ENCODE peak calls at places on chromosomes 2 and 18, in seven cellular contexts. R is BE2C, M is psoas muscle, X is fibroblast of mammary gland, N is esophagus squamous epithelium, V is tibial artery, W is AG04449. Y is an unnamed sample.

GRCh38 chr2:28419705-28420270 is 27.1 kb downstream of the FOSL2 start:
- DNase-seq in R (no peak), M (peak), X (no peak), N (no peak), V (peak), W (no peak), Y (no peak)

GRCh38 chr2:198098918-198099317 is 294.5 kb downstream of the PLCL1 start:
- DNase-seq in R (peak), M (no peak), X (peak), N (no peak), V (no peak), W (no peak), Y (no peak)

GRCh38 chr2:36192978-36193377 is 162.6 kb upstream of the CRIM1 start:
- DNase-seq in R (no peak), M (no peak), X (no peak), N (no peak), V (no peak), W (no peak), Y (no peak)

GRCh38 chr2:198499539-198499938 is 695.1 kb downstream of the PLCL1 start:
- DNase-seq in R (no peak), M (peak), X (peak), N (no peak), V (no peak), W (peak), Y (peak)

GRCh38 chr2:240888130-240888889 is 7.6 kb downstream of the MAB21L4 start:
- DNase-seq in R (no peak), M (peak), X (no peak), N (no peak), V (no peak), W (no peak), Y (no peak)

GRCh38 chr2:97957432-97958183 is 38.1 kb downstream of the TMEM131 start:
- DNase-seq in R (no peak), M (no peak), X (no peak), N (no peak), V (no peak), W (no peak), Y (no peak)

GRCh38 chr18:48662021-48662661 is 123.3 kb downstream of the CTIF start:
- DNase-seq in R (no peak), M (no peak), X (peak), N (no peak), V (peak), W (peak), Y (peak)

GRCh38 chr2:152566728-152567069 is 150.6 kb downstream of the PRPF40A start:
- DNase-seq in R (no peak), M (no peak), X (peak), N (no peak), V (no peak), W (no peak), Y (no peak)

DNA sequence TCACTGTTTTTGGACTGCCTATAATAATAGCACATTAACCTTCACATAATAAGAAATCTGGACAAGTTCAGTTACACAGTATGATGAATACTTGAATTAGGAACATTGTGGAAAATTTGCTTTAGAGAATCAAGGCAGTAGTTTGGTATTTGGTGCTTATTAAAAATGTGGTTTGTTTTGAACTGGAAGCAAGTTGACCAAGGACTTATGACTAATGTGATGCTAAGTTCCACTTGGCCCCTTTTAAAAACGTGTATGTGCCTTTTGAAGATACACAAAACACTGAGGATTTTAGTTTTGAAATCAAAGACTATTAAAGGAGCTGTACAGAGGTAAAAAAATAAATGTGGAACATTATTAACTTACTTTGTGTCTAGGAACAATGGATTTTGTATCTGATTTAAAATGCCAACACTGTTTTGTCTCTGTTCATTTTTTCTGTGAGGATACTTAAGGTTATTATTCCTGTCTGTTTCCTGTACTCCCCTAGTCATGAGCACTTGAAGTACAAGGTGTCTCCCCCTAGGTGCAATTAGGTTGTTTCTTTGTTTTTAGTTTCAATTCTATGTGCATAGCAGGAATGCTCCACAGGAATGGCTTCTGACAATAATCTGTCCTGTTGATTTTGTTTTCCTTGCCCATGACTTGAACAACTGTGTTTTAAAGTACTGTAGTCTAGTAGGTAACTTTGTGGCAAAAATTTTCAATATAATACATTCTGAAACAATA is 49.6 kb upstream of the PTH2R start:
- DNase-seq in R (no peak), M (no peak), X (peak), N (no peak), V (no peak), W (no peak), Y (no peak)
- TF ChIP-seq CTCF in R (no peak), M (no peak), X (no peak), N (no peak), V (no peak), W (no peak), Y (no peak)

DNA sequence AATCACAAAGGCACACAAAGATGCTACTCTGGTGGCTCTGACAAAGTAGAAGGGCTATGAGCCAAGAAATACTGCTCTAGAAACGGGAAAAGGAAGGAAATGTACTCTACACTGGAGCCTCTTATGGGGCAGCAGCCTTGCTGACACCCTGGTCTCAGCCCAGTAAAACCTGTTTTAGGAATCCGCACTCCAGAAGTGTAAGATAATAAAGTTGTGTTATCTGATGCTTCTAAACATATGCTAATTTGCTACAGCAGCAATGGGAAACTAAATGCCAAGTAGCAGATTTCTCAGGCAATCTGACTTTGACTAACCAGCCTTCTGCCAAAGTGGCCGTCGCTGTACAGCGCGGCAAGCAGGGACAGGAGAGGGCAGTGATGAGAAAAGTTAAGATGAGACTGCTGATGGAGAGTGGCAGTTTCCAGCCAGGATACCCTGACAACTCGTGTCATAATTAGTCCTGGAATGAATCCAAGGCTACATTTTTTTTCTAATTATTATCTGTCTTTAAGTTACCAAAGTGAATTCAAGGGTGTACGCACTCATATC is 99.0 kb downstream of the NETO1 start:
- DNase-seq in R (no peak), M (no peak), X (no peak), N (no peak), V (no peak), W (no peak), Y (no peak)
- TF ChIP-seq CTCF in R (no peak), M (no peak), X (no peak), N (no peak), V (no peak), W (no peak), Y (no peak)

DNA sequence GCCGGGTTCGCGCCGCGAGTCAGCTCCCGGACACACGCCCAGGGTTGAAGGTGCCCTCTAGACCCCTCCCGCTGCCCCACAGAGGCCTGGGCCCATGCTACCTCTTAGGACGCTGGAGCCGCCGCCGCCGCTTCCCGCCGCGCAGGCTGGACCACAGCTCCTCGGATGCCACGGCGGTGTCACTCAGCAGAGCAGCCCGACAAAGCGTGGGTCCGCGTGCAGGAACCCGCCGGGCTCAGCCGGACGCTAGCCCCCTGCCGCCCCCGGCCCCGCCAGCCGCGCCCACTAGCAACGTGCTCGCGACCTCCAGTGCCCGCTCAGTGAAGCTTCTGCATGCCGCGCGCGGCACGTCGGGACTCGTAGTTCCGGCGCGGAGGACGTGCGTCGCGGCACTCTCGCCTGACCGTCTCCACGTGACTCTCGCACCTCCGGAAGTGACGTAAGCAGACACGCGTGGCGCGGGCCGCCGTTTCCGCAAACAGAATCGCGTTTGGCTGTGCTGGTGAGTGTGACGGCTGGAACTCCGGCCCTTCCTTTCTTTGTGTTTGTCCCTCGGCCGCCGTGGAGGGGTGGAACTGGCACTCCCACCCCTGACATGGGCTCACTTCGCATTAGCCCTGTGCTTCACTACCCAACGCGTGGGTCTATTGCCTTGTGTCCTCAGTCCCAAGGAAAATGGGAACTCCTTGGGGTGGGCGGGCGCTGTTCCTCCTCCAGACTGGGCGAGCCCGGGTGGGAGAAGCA is at the start of the genes FAM210A and RNMT:
- DNase-seq in R (peak), M (peak), X (peak), N (peak), V (peak), W (peak), Y (peak)
- TF ChIP-seq CTCF in R (no peak), M (no peak), X (no peak), N (peak), V (no peak), W (peak), Y (no peak)

GRCh38 chr2:229875549-229875948 is 46.3 kb downstream of the TRIP12 start:
- DNase-seq in R (no peak), M (no peak), X (no peak), N (no peak), V (no peak), W (no peak), Y (no peak)
- TF ChIP-seq CTCF in R (no peak), M (no peak), X (no peak), N (no peak), V (no peak), W (no peak), Y (no peak)

GRCh38 chr2:21422050-21422449 is 298.3 kb downstream of the TDRD15 start:
- DNase-seq in R (peak), M (no peak), X (no peak), N (no peak), V (no peak), W (no peak), Y (no peak)
- TF ChIP-seq CTCF in R (peak), M (no peak), X (no peak), N (no peak), V (no peak), W (no peak), Y (no peak)

GRCh38 chr2:63424329-63425078 is 163.8 kb downstream of the WDPCP start:
- DNase-seq in R (peak), M (peak), X (peak), N (no peak), V (no peak), W (no peak), Y (no peak)
- TF ChIP-seq CTCF in R (peak), M (peak), X (peak), N (peak), V (no peak), W (peak), Y (peak)

DNA sequence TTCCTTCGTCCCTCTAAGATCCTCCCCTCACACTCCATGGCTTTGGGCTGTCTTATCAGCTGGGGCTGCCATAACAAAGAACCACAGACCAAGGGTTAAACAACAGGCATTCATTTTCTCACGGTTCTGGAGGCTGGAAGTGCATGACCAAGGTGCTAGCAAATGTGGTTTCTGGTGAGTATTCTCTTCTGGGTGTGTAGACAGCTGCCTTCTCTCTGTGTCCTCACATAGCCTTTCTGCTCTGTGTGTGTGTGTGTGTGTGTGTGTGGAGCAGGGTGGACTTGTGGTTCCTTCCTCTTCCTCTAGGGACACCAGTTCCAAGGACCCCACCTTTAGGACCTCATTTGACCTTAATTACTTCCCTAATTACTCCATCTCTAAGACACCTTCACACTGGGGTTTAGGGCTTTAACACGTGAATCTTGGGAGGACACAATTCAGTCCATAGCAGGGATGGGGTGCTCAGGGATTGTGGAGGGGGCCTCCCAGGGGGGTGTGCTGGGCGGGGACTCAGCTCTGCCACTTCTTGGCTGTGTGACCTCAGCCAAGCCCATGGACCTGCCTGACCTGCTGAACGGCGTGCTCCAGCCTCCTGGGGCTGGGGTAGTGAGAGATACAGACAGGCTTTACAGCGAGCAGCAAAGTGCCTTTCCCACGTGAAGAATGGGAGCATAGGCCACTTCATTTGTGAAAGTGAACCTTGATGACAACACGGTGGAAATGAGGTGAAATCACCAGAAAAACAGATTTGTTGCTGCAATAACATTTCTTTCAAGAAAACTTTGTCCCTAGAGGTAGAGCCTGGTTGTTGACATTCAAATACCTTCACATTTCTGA is 38.1 kb downstream of the ACKR3 start:
- DNase-seq in R (no peak), M (no peak), X (peak), N (no peak), V (no peak), W (no peak), Y (no peak)
- TF ChIP-seq CTCF in R (peak), M (no peak), X (no peak), N (no peak), V (no peak), W (no peak), Y (no peak)

DNA sequence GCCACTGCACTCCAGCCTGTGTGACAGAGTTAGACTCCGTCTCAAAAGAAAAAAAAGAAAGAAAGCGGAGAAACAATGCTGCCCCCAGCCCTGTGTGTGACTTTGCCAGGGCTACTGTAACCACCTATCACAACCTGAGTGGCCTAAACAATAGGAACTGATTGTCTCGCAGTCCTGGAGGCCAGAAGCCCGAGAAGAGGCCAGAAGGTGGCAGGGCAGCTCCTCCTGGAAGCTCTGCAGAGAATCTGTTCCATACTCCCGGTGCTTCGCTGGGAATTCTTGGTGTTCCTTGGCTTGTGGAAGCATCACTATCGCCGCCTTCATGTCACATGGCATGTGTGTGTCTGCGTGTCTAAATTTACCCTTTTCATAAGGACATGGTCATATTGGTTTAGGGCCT is 14.4 kb upstream of the RAB17 start:
- DNase-seq in R (no peak), M (no peak), X (peak), N (no peak), V (no peak), W (no peak), Y (no peak)
- TF ChIP-seq CTCF in R (peak), M (peak), X (peak), N (no peak), V (no peak), W (peak), Y (peak)